ENCODE peak calls at places on chromosomes 16 and 17, in ten cellular contexts. One of them, this sample, is unnamed.

GRCh38 chr16:56263711-56264608 is 72.7 kb downstream of the GNAO1 start:
- DNase-seq in HFFc6: no peak
- DNase-seq in psoas muscle: no peak
- DNase-seq in H9: no peak
- DNase-seq in HFF-Myc: no peak
- DNase-seq in nephron progenitor cell: peak
- DNase-seq in WTC11: no peak
- DNase-seq in CD4-positive, alpha-beta T cell: no peak
- DNase-seq in NB4: no peak
- DNase-seq in fibroblast of pulmonary artery: no peak
- DNase-seq in this sample: no peak

GRCh38 chr17:79038545-79039135 is 14.7 kb downstream of the C1QTNF1 start:
- DNase-seq in fibroblast of pulmonary artery: peak
- DNase-seq in CD4-positive, alpha-beta T cell: no peak
- DNase-seq in HFFc6: peak
- DNase-seq in nephron progenitor cell: no peak
- DNase-seq in psoas muscle: peak
- DNase-seq in WTC11: no peak
- DNase-seq in H9: no peak
- DNase-seq in HFF-Myc: no peak
- DNase-seq in NB4: no peak
- DNase-seq in this sample: peak

GRCh38 chr16:80792031-80792430 is 12.4 kb downstream of the CDYL2 start:
- DNase-seq in nephron progenitor cell: no peak
- DNase-seq in CD4-positive, alpha-beta T cell: no peak
- DNase-seq in psoas muscle: no peak
- DNase-seq in HFF-Myc: no peak
- DNase-seq in HFFc6: no peak
- DNase-seq in WTC11: no peak
- DNase-seq in fibroblast of pulmonary artery: peak
- DNase-seq in NB4: no peak
- DNase-seq in H9: no peak
- DNase-seq in this sample: no peak

GRCh38 chr17:81004336-81005015 is 12.8 kb downstream of the CHMP6 start:
- DNase-seq in WTC11: no peak
- DNase-seq in psoas muscle: peak
- DNase-seq in H9: no peak
- DNase-seq in fibroblast of pulmonary artery: no peak
- DNase-seq in HFF-Myc: no peak
- DNase-seq in CD4-positive, alpha-beta T cell: no peak
- DNase-seq in NB4: no peak
- DNase-seq in HFFc6: no peak
- DNase-seq in nephron progenitor cell: no peak
- DNase-seq in this sample: no peak

GRCh38 chr17:66348605-66349165 is 46.3 kb downstream of the PRKCA start:
- DNase-seq in NB4: peak
- DNase-seq in HFFc6: peak
- DNase-seq in psoas muscle: no peak
- DNase-seq in WTC11: no peak
- DNase-seq in HFF-Myc: peak
- DNase-seq in CD4-positive, alpha-beta T cell: no peak
- DNase-seq in fibroblast of pulmonary artery: peak
- DNase-seq in H9: no peak
- DNase-seq in nephron progenitor cell: no peak
- DNase-seq in this sample: peak

GRCh38 chr17:74601944-74602572 is 10.0 kb upstream of the CD300LD start:
- DNase-seq in HFF-Myc: no peak
- DNase-seq in fibroblast of pulmonary artery: peak
- DNase-seq in NB4: peak
- DNase-seq in HFFc6: no peak
- DNase-seq in CD4-positive, alpha-beta T cell: no peak
- DNase-seq in H9: peak
- DNase-seq in psoas muscle: no peak
- DNase-seq in nephron progenitor cell: peak
- DNase-seq in WTC11: peak
- DNase-seq in this sample: peak

GRCh38 chr16:50558913-50559312 is 10.7 kb downstream of the NKD1 start:
- DNase-seq in psoas muscle: no peak
- DNase-seq in fibroblast of pulmonary artery: no peak
- DNase-seq in CD4-positive, alpha-beta T cell: no peak
- DNase-seq in HFF-Myc: no peak
- DNase-seq in nephron progenitor cell: no peak
- DNase-seq in WTC11: no peak
- DNase-seq in H9: no peak
- DNase-seq in HFFc6: no peak
- DNase-seq in NB4: no peak
- DNase-seq in this sample: no peak

GRCh38 chr16:50864386-50864785 is 122.5 kb downstream of the CYLD start:
- DNase-seq in HFFc6: no peak
- DNase-seq in H9: no peak
- DNase-seq in HFF-Myc: no peak
- DNase-seq in NB4: no peak
- DNase-seq in WTC11: no peak
- DNase-seq in nephron progenitor cell: no peak
- DNase-seq in psoas muscle: no peak
- DNase-seq in fibroblast of pulmonary artery: no peak
- DNase-seq in CD4-positive, alpha-beta T cell: no peak
- DNase-seq in this sample: no peak

GRCh38 chr16:10827691-10828341 is 9.2 kb upstream of the TVP23A start:
- DNase-seq in psoas muscle: peak
- DNase-seq in HFF-Myc: peak
- DNase-seq in fibroblast of pulmonary artery: peak
- DNase-seq in NB4: no peak
- DNase-seq in WTC11: no peak
- DNase-seq in HFFc6: peak
- DNase-seq in H9: no peak
- DNase-seq in CD4-positive, alpha-beta T cell: no peak
- DNase-seq in nephron progenitor cell: no peak
- DNase-seq in this sample: peak

GRCh38 chr17:78844301-78845005 is 3.8 kb upstream of the USP36 start:
- DNase-seq in HFFc6: peak
- DNase-seq in WTC11: no peak
- DNase-seq in nephron progenitor cell: no peak
- DNase-seq in CD4-positive, alpha-beta T cell: no peak
- DNase-seq in psoas muscle: peak
- DNase-seq in H9: no peak
- DNase-seq in fibroblast of pulmonary artery: peak
- DNase-seq in HFF-Myc: no peak
- DNase-seq in NB4: no peak
- DNase-seq in this sample: peak

GRCh38 chr16:56048425-56049100 is 142.7 kb upstream of the GNAO1 start:
- DNase-seq in psoas muscle: no peak
- DNase-seq in NB4: peak
- DNase-seq in CD4-positive, alpha-beta T cell: no peak
- DNase-seq in WTC11: no peak
- DNase-seq in nephron progenitor cell: no peak
- DNase-seq in fibroblast of pulmonary artery: no peak
- DNase-seq in H9: no peak
- DNase-seq in HFF-Myc: no peak
- DNase-seq in HFFc6: no peak
- DNase-seq in this sample: no peak

GRCh38 chr16:66275795-66276428 is 90.6 kb upstream of the CDH5 start:
- DNase-seq in WTC11: peak
- DNase-seq in nephron progenitor cell: peak
- DNase-seq in NB4: peak
- DNase-seq in HFF-Myc: no peak
- DNase-seq in CD4-positive, alpha-beta T cell: no peak
- DNase-seq in psoas muscle: no peak
- DNase-seq in fibroblast of pulmonary artery: peak
- DNase-seq in H9: peak
- DNase-seq in HFFc6: peak
- DNase-seq in this sample: peak

GRCh38 chr16:84692451-84692850 is 7.3 kb upstream of the USP10 start:
- DNase-seq in nephron progenitor cell: no peak
- DNase-seq in NB4: peak
- DNase-seq in HFFc6: no peak
- DNase-seq in fibroblast of pulmonary artery: peak
- DNase-seq in HFF-Myc: no peak
- DNase-seq in H9: no peak
- DNase-seq in psoas muscle: no peak
- DNase-seq in CD4-positive, alpha-beta T cell: no peak
- DNase-seq in WTC11: no peak
- DNase-seq in this sample: no peak
- TF ChIP-seq CTCF in nephron progenitor cell: no peak
- TF ChIP-seq CTCF in NB4: no peak
- TF ChIP-seq CTCF in HFFc6: no peak
- TF ChIP-seq CTCF in fibroblast of pulmonary artery: no peak
- TF ChIP-seq CTCF in HFF-Myc: no peak
- TF ChIP-seq CTCF in H9: no peak
- TF ChIP-seq CTCF in psoas muscle: no peak
- TF ChIP-seq CTCF in CD4-positive, alpha-beta T cell: no peak
- TF ChIP-seq CTCF in WTC11: no peak
- TF ChIP-seq CTCF in this sample: no peak

GRCh38 chr17:47733414-47734288 is 615 bp downstream of the TBX21 start:
- DNase-seq in CD4-positive, alpha-beta T cell: no peak
- DNase-seq in fibroblast of pulmonary artery: no peak
- DNase-seq in psoas muscle: no peak
- DNase-seq in H9: peak
- DNase-seq in HFF-Myc: no peak
- DNase-seq in HFFc6: no peak
- DNase-seq in NB4: peak
- DNase-seq in nephron progenitor cell: no peak
- DNase-seq in WTC11: no peak
- DNase-seq in this sample: no peak

GRCh38 chr17:47735139-47735464 is 2.1 kb downstream of the TBX21 start:
- DNase-seq in HFF-Myc: no peak
- DNase-seq in H9: no peak
- DNase-seq in fibroblast of pulmonary artery: no peak
- DNase-seq in nephron progenitor cell: no peak
- DNase-seq in psoas muscle: no peak
- DNase-seq in NB4: no peak
- DNase-seq in HFFc6: no peak
- DNase-seq in CD4-positive, alpha-beta T cell: no peak
- DNase-seq in WTC11: no peak
- DNase-seq in this sample: no peak

GRCh38 chr17:47732399-47733046 is 513 bp upstream of the TBX21 start:
- DNase-seq in fibroblast of pulmonary artery: no peak
- DNase-seq in HFFc6: no peak
- DNase-seq in WTC11: peak
- DNase-seq in HFF-Myc: no peak
- DNase-seq in CD4-positive, alpha-beta T cell: no peak
- DNase-seq in NB4: no peak
- DNase-seq in H9: peak
- DNase-seq in psoas muscle: no peak
- DNase-seq in nephron progenitor cell: no peak
- DNase-seq in this sample: no peak

GRCh38 chr17:47731396-47731795 is 1.6 kb upstream of the TBX21 start:
- DNase-seq in CD4-positive, alpha-beta T cell: no peak
- DNase-seq in NB4: no peak
- DNase-seq in psoas muscle: no peak
- DNase-seq in nephron progenitor cell: no peak
- DNase-seq in HFFc6: no peak
- DNase-seq in H9: peak
- DNase-seq in HFF-Myc: no peak
- DNase-seq in WTC11: no peak
- DNase-seq in fibroblast of pulmonary artery: no peak
- DNase-seq in this sample: no peak

GRCh38 chr17:47733047-47733413 is at the start of gene TBX21:
- DNase-seq in HFF-Myc: no peak
- DNase-seq in WTC11: peak
- DNase-seq in psoas muscle: peak
- DNase-seq in H9: peak
- DNase-seq in CD4-positive, alpha-beta T cell: peak
- DNase-seq in fibroblast of pulmonary artery: no peak
- DNase-seq in NB4: peak
- DNase-seq in nephron progenitor cell: peak
- DNase-seq in HFFc6: no peak
- DNase-seq in this sample: peak
- TF ChIP-seq CTCF in HFF-Myc: peak
- TF ChIP-seq CTCF in WTC11: no peak
- TF ChIP-seq CTCF in psoas muscle: no peak
- TF ChIP-seq CTCF in H9: peak
- TF ChIP-seq CTCF in CD4-positive, alpha-beta T cell: peak
- TF ChIP-seq CTCF in fibroblast of pulmonary artery: no peak
- TF ChIP-seq CTCF in NB4: peak
- TF ChIP-seq CTCF in nephron progenitor cell: peak
- TF ChIP-seq CTCF in HFFc6: peak
- TF ChIP-seq CTCF in this sample: peak

DNA sequence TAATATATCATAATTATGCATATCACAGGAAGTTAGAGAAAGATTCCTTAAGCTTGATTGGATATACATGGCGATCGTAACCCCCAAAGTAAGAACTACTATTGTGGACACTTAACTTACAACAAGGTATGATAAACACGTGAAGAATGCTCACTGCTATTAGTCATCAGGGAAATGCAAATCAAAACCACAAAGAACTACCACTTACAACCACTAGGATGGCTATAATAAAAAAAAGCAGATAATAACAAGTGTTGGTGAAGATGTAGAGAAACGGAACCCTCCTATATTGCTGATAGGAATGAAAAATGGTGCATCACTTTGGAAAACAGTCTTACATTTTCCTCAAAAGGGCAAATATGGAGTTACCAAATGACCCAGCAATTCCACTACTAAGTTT is 265.9 kb downstream of the SLC39A11 start:
- DNase-seq in HFF-Myc: no peak
- DNase-seq in NB4: no peak
- DNase-seq in psoas muscle: no peak
- DNase-seq in nephron progenitor cell: no peak
- DNase-seq in H9: no peak
- DNase-seq in WTC11: no peak
- DNase-seq in fibroblast of pulmonary artery: peak
- DNase-seq in CD4-positive, alpha-beta T cell: no peak
- DNase-seq in HFFc6: peak
- DNase-seq in this sample: peak
- TF ChIP-seq CTCF in HFF-Myc: peak
- TF ChIP-seq CTCF in NB4: no peak
- TF ChIP-seq CTCF in psoas muscle: no peak
- TF ChIP-seq CTCF in nephron progenitor cell: no peak
- TF ChIP-seq CTCF in H9: peak
- TF ChIP-seq CTCF in WTC11: no peak
- TF ChIP-seq CTCF in fibroblast of pulmonary artery: no peak
- TF ChIP-seq CTCF in CD4-positive, alpha-beta T cell: no peak
- TF ChIP-seq CTCF in HFFc6: peak
- TF ChIP-seq CTCF in this sample: peak

GRCh38 chr16:12815361-12815760 is 11.7 kb upstream of the CPPED1 start:
- DNase-seq in CD4-positive, alpha-beta T cell: no peak
- DNase-seq in nephron progenitor cell: no peak
- DNase-seq in WTC11: no peak
- DNase-seq in HFF-Myc: no peak
- DNase-seq in HFFc6: no peak
- DNase-seq in psoas muscle: no peak
- DNase-seq in fibroblast of pulmonary artery: peak
- DNase-seq in H9: no peak
- DNase-seq in NB4: no peak
- DNase-seq in this sample: no peak
- TF ChIP-seq CTCF in CD4-positive, alpha-beta T cell: no peak
- TF ChIP-seq CTCF in nephron progenitor cell: no peak
- TF ChIP-seq CTCF in WTC11: no peak
- TF ChIP-seq CTCF in HFF-Myc: no peak
- TF ChIP-seq CTCF in HFFc6: peak
- TF ChIP-seq CTCF in psoas muscle: no peak
- TF ChIP-seq CTCF in fibroblast of pulmonary artery: peak
- TF ChIP-seq CTCF in H9: no peak
- TF ChIP-seq CTCF in NB4: no peak
- TF ChIP-seq CTCF in this sample: no peak

GRCh38 chr17:28326114-28326513 is 7.1 kb downstream of the TMEM97 start:
- DNase-seq in CD4-positive, alpha-beta T cell: no peak
- DNase-seq in fibroblast of pulmonary artery: no peak
- DNase-seq in WTC11: no peak
- DNase-seq in NB4: no peak
- DNase-seq in H9: peak
- DNase-seq in HFFc6: no peak
- DNase-seq in psoas muscle: no peak
- DNase-seq in nephron progenitor cell: no peak
- DNase-seq in HFF-Myc: no peak
- DNase-seq in this sample: no peak
- TF ChIP-seq CTCF in CD4-positive, alpha-beta T cell: no peak
- TF ChIP-seq CTCF in fibroblast of pulmonary artery: no peak
- TF ChIP-seq CTCF in WTC11: no peak
- TF ChIP-seq CTCF in NB4: no peak
- TF ChIP-seq CTCF in H9: no peak
- TF ChIP-seq CTCF in HFFc6: no peak
- TF ChIP-seq CTCF in psoas muscle: no peak
- TF ChIP-seq CTCF in nephron progenitor cell: no peak
- TF ChIP-seq CTCF in HFF-Myc: no peak
- TF ChIP-seq CTCF in this sample: no peak

This sample was measured in fibroblast of mammary gland.